ENCODE peak calls at places on chromosomes 3 and 15, in four cellular contexts. H is mesothelial cell of epicardium, D is uterus, V is IMR-90. R is an unnamed sample.

GRCh38 chr3:126399348-126399730 is 4.6 kb downstream of the CFAP100 start:
- DNase-seq in H (no peak), D (no peak), V (no peak), R (no peak)

GRCh38 chr3:169104972-169105371 is 558.5 kb downstream of the MECOM start:
- DNase-seq in H (no peak), D (no peak), V (peak; percentile 68), R (no peak)

GRCh38 chr3:71355862-71356261 is 227.7 kb downstream of the FOXP1 start:
- DNase-seq in H (no peak), D (no peak), V (no peak), R (no peak)

GRCh38 chr3:173354124-173354523 is 43.4 kb upstream of the NLGN1 start:
- DNase-seq in H (no peak), D (no peak), V (no peak), R (no peak)

GRCh38 chr15:69727257-69727924 is 274.8 kb downstream of the RPLP1 start:
- DNase-seq in H (no peak), D (no peak), V (no peak), R (no peak)

GRCh38 chr3:8879347-8879944 is 83.8 kb downstream of the RAD18 start:
- DNase-seq in H (no peak), D (no peak), V (no peak), R (no peak)

GRCh38 chr15:48703544-48703943 is 58.0 kb upstream of the FBN1 start:
- DNase-seq in H (no peak), D (no peak), V (peak; percentile 65), R (no peak)

GRCh38 chr15:101357333-101357732 is 62.3 kb upstream of the SNRPA1 start:
- DNase-seq in H (no peak), D (no peak), V (no peak), R (no peak)

DNA sequence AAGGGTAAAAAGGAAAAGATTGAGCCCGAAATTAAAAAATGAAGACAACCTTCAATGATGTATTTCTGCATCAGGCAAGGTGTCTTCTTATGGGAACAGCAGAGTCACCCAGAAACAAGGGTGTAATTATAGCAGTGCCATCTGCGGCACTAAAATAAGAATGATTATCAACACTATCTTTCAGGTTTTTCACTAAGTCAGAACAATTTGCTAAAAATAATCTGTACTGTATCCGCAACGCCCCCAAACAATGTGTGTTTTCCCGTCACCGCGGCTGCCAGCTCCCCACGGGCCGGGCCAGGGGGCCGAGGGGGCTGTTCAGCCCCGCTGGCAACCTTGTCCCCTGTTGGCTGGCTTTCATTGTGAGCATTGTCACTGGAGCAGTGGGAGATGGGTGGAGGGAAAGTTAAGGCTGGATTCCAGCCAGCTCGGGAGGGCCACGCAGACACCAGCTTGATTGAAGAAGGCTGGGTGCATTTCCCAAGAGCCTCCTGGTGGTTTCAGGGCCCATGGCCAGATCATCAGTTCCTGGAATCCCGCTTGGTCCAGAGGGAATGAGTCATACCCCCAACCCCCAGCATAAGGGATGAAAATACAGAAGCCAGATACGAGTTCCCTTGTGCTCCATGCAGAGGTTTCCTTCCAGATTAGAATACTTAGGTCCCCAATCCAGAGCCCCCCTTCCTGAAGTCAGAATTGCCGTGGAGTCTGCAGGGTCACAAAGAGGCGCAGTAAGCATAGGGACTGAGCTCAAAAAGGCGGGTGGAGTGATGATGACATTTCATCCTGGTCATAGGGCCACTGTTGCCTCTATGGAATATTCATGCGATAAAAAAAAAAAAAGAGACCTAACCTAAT is 90.2 kb upstream of the KLF13 start:
- DNase-seq in H (no peak), D (peak; percentile 93), V (peak; percentile 94), R (no peak)
- TF ChIP-seq CTCF in H (no peak), D (no peak), V (no peak), R (no peak)

GRCh38 chr15:96462768-96463167 is 132.3 kb downstream of the NR2F2 start:
- DNase-seq in H (no peak), D (no peak), V (peak; percentile 15), R (no peak)
- TF ChIP-seq CTCF in H (no peak), D (no peak), V (peak; percentile 43), R (no peak)

GRCh38 chr3:129320825-129321487 is 42.3 kb downstream of the HMCES start:
- DNase-seq in H (no peak), D (no peak), V (no peak), R (no peak)
- TF ChIP-seq CTCF in H (no peak), D (no peak), V (no peak), R (no peak)

GRCh38 chr3:111012388-111013248 is 59.0 kb upstream of the NECTIN3 start:
- DNase-seq in H (no peak), D (no peak), V (no peak), R (no peak)
- TF ChIP-seq CTCF in H (no peak), D (no peak), V (no peak), R (no peak)

DNA sequence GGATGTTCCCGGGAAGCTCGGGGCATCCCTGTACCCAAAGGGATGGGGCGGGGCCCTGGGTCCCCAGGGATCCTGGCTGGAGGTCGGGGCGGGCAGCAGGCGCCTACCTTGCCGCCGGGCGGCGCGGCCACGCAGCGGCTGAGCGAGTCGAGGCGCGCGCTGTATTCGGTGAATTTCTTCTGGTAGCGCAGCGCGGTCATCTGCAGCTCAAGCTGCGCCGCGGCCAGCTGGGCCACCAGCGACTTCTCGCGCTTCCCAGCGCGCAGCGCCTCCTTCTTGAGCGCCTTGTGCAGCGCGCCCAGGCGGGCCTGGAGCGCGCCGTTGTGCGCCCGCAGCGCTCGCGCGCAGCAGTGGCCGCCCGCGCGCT is 762 bp downstream of the PDZRN3 start:
- DNase-seq in H (peak; percentile 23), D (peak; percentile 43), V (peak; percentile 85), R (no peak)
- TF ChIP-seq CTCF in H (no peak), D (peak; percentile 10), V (peak; percentile 33), R (no peak)

GRCh38 chr3:194604837-194605236 is 28.4 kb downstream of the TMEM44 start:
- DNase-seq in H (no peak), D (no peak), V (no peak), R (no peak)
- TF ChIP-seq CTCF in H (no peak), D (no peak), V (peak; percentile 47), R (no peak)

DNA sequence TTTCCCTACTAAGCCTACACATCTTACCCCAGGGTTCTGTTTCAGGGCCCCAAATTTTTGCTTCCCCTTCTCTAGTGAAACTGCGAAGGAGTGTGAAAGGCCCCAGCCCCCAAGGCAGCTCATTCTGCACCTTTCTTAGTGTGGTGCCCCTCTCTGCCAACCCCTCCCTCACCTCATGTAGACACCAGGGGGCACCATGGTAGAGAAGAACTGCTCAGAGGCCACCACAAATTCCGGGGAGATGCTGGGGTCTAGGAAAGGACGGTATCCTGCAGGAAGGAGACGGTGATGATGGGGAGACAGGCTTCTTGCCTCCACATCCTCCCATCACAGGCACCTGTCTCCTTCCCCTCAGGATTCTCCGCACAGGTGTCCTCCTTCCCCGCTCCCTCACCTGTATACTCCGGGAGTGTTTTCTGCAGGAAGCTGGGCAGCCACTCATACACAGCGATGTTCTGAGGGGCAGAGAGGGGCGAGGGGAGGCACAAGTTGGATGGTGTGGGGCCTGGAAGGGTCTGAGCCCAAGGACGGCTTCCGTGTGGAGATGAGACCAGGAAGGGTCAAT is 3.6 kb downstream of the DUOX2 start:
- DNase-seq in H (no peak), D (no peak), V (no peak), R (no peak)
- TF ChIP-seq CTCF in H (no peak), D (no peak), V (no peak), R (no peak)

DNA sequence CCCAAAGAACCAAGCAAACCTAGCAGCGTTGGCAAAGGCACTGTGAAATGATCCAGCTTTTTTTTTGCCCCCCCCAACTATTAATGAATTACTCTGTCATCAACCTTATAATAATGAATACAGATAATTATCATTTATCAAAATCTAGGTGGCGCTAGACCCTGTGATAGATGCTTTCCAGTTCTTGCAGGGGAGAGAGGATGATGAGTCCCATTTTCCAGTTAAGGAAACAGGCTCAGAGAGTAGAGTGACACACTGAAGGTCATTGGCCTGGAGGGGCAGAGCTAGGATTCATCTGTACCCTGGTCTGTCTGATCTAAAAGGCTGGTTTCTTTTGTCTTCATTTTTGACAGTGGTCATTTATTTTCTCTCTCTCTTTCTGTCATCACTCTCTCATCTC is 5.0 kb downstream of the ACOX2 start:
- DNase-seq in H (no peak), D (no peak), V (no peak), R (no peak)
- TF ChIP-seq CTCF in H (no peak), D (no peak), V (no peak), R (no peak)

GRCh38 chr3:141302364-141303141 is 65.8 kb upstream of the ZBTB38 start:
- DNase-seq in H (no peak), D (no peak), V (peak; percentile 75), R (no peak)
- TF ChIP-seq CTCF in H (no peak), D (no peak), V (peak; percentile 42), R (no peak)

GRCh38 chr15:74540761-74541493 is at the start of gene ARID3B:
- DNase-seq in H (peak; percentile 96), D (peak; percentile 98), V (peak; percentile 98), R (peak; percentile 79)
- TF ChIP-seq CTCF in H (no peak), D (no peak), V (no peak), R (no peak)

R was measured in activated B cell treated with CpG ODN at 0.5 μM for 24 hours.